ENCODE peak calls at places on chromosomes 11 and 22, in five cellular contexts. D is heart right ventricle, M is B cell, S is foreskin fibroblast, A is pancreas. Y is an unnamed sample.

GRCh38 chr11:24163146-24163545 is 333.7 kb upstream of the LUZP2 start:
- DNase-seq in M (no peak), A (no peak), S (no peak), D (no peak), Y (no peak)

GRCh38 chr11:128731041-128731663 is 37.3 kb downstream of the FLI1 start:
- DNase-seq in A (no peak), D (no peak), S (no peak), M (peak; percentile 62), Y (no peak)

GRCh38 chr22:37334461-37334858 is 52.2 kb downstream of the CYTH4 start:
- DNase-seq in D (no peak), A (no peak), S (no peak), M (no peak), Y (no peak)

GRCh38 chr22:46068176-46068907 is 82.0 kb upstream of the PPARA start:
- DNase-seq in S (no peak), M (no peak), A (no peak), D (no peak), Y (no peak)

GRCh38 chr11:74592441-74593362 is at the start of gene POLD3:
- DNase-seq in A (peak; percentile 95), M (peak; percentile 95), D (peak; percentile 96), S (peak; percentile 95), Y (peak; percentile 85)

GRCh38 chr22:22380098-22381030 is 128.2 kb downstream of the ZNF280B start:
- DNase-seq in S (no peak), A (no peak), M (peak; percentile 84), D (no peak), Y (peak; percentile 32)

GRCh38 chr22:22060200-22061084 is 77.9 kb upstream of the TOP3B start:
- DNase-seq in S (peak; percentile 26), D (peak; percentile 27), A (peak; percentile 28), M (peak; percentile 73), Y (peak; percentile 87)

GRCh38 chr11:82864268-82864667 is 36.0 kb downstream of the PRCP start:
- DNase-seq in S (peak; percentile 92), A (peak; percentile 34), M (no peak), D (peak; percentile 17), Y (peak; percentile 30)

GRCh38 chr11:109940816-109941215 is 152.4 kb upstream of the ZC3H12C start:
- DNase-seq in M (no peak), S (peak; percentile 71), D (no peak), A (no peak), Y (no peak)

GRCh38 chr11:28858076-28858475 is 749.9 kb downstream of the METTL15 start:
- DNase-seq in D (no peak), M (no peak), S (peak; percentile 43), A (no peak), Y (no peak)

GRCh38 chr11:81756864-81757595 is 976.6 kb downstream of the FAM181B start:
- DNase-seq in D (no peak), M (no peak), S (no peak), A (no peak), Y (no peak)

GRCh38 chr22:23787600-23787896 is 782 bp downstream of the SMARCB1 start:
- DNase-seq in A (no peak), M (no peak), S (no peak), D (no peak), Y (no peak)

GRCh38 chr11:106012744-106013143 is 9.3 kb downstream of the MSANTD4 start:
- DNase-seq in A (no peak), M (no peak), S (peak; percentile 64), D (peak; percentile 29), Y (no peak)

GRCh38 chr22:21650280-21650679 is 8.2 kb downstream of the SDF2L1 start:
- DNase-seq in D (no peak), M (no peak), S (no peak), A (no peak), Y (no peak)

GRCh38 chr11:75313457-75314272 is 37.8 kb downstream of the ARRB1 start:
- DNase-seq in D (peak; percentile 72), A (no peak), M (no peak), S (peak; percentile 75), Y (no peak)

GRCh38 chr11:71962428-71963038 is 33.7 kb downstream of the RNF121 start:
- DNase-seq in M (no peak), S (peak; percentile 40), D (no peak), A (no peak), Y (peak; percentile 42)

GRCh38 chr11:107860688-107861087 is 2.1 kb upstream of the SLC35F2 start:
- DNase-seq in S (no peak), M (no peak), A (no peak), D (no peak), Y (no peak)

GRCh38 chr11:87301785-87302540 is 264.2 kb downstream of the TMEM135 start:
- DNase-seq in S (no peak), A (no peak), D (no peak), M (no peak), Y (no peak)

GRCh38 chr11:119888119-119888518 is 159.1 kb upstream of the NECTIN1 start:
- DNase-seq in M (no peak), D (no peak), A (no peak), S (no peak), Y (no peak)

DNA sequence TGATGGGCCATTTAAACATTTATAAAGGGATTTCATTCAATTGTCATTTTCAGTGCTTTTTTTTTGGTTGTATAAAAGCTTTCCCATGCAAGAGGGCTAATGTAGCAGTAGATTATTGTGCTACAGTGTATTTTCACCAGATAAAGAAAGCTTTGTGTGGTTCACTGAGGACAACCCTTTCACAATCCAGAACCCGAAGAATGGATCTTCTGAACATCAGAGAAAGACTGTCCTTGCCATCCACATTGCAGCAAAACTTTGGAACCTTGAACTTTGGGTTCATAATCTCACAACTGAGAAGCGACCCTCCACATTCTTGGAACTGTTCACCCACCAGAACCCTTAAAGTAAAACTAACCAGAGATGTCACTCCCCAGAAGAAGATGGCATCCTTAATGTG is 9.3 kb downstream of the APOBEC3H start:
- DNase-seq in S (no peak), D (no peak), A (no peak), M (no peak), Y (no peak)
- TF ChIP-seq CTCF in S (no peak), D (no peak), A (no peak), M (no peak), Y (no peak)

DNA sequence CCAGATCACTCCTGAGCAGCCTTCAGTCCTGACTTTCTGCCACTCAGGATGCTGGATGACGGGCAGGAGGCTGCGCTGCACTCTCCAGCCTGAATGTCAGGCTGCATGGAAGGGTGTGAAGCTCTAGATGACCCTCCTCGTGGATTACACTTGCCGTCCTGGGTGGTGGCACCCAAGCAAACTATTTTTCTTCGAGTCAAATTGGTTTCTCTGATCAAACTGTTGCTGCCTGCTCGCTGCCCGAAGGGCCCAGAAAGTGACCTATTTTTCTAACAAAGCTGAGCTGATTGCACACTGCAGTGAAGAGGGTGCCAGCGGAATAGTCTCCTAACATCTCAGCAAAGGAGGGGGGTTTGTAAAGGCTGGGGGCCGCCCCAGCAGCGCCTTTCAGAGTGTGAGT is 537.9 kb downstream of the BRD1 start:
- DNase-seq in D (no peak), M (no peak), A (no peak), S (no peak), Y (no peak)
- TF ChIP-seq CTCF in D (no peak), M (no peak), A (no peak), S (no peak), Y (no peak)

GRCh38 chr11:85379066-85379465 is 248.1 kb downstream of the DLG2 start:
- DNase-seq in M (no peak), D (no peak), A (no peak), S (no peak), Y (no peak)
- TF ChIP-seq CTCF in M (no peak), D (no peak), A (no peak), S (no peak), Y (no peak)

DNA sequence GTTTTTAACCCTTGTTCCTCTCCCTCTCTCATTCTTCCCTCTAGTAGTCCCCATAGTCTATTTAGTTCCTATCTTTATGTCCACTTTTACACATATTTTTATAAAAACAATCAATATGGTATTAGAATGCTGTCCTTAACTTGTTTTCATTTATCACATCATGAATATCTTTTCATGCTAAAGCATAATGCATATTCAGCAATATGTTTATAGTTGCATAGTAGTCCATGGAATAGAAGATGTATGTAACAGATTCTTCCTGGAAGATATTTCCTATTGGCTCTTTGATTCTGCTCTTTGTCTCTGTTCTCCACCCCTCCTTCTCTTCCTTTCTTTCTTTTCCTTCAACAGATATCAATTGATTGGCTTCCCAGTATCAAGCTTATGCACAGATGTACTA is 1047.1 kb upstream of the TENM4 start:
- DNase-seq in D (no peak), A (no peak), M (no peak), S (no peak), Y (no peak)
- TF ChIP-seq CTCF in D (no peak), A (no peak), M (no peak), S (no peak), Y (no peak)

GRCh38 chr11:35466058-35466457 is 46.7 kb upstream of the SLC1A2 start:
- DNase-seq in D (no peak), A (no peak), M (no peak), S (no peak), Y (no peak)

GRCh38 chr11:35461917-35462316 is 42.6 kb upstream of the SLC1A2 start:
- DNase-seq in A (no peak), D (no peak), S (no peak), M (no peak), Y (no peak)

GRCh38 chr11:35458846-35459245 is 39.5 kb upstream of the SLC1A2 start:
- DNase-seq in D (no peak), S (no peak), M (no peak), A (no peak), Y (no peak)

GRCh38 chr11:35463211-35463810 is 44.0 kb upstream of the SLC1A2 start:
- DNase-seq in M (no peak), S (no peak), A (no peak), D (no peak), Y (no peak)

GRCh38 chr11:35464308-35464707 is 45.0 kb upstream of the SLC1A2 start:
- DNase-seq in S (no peak), D (no peak), M (no peak), A (no peak), Y (no peak)
- TF ChIP-seq CTCF in S (no peak), D (no peak), M (no peak), A (no peak), Y (no peak)

GRCh38 chr11:779955-780532 is 2.8 kb upstream of the GATD1 start:
- DNase-seq in S (no peak), D (no peak), M (no peak), A (no peak), Y (no peak)

GRCh38 chr11:787084-787675 is 2.7 kb downstream of the CEND1 start:
- DNase-seq in A (no peak), M (no peak), S (no peak), D (no peak), Y (no peak)

GRCh38 chr11:782264-783174 is 5.2 kb upstream of the GATD1 start:
- DNase-seq in M (no peak), S (no peak), D (no peak), A (no peak), Y (no peak)

GRCh38 chr11:786235-787083 is 3.4 kb downstream of the CEND1 start:
- DNase-seq in A (no peak), D (no peak), M (no peak), S (no peak), Y (no peak)

DNA sequence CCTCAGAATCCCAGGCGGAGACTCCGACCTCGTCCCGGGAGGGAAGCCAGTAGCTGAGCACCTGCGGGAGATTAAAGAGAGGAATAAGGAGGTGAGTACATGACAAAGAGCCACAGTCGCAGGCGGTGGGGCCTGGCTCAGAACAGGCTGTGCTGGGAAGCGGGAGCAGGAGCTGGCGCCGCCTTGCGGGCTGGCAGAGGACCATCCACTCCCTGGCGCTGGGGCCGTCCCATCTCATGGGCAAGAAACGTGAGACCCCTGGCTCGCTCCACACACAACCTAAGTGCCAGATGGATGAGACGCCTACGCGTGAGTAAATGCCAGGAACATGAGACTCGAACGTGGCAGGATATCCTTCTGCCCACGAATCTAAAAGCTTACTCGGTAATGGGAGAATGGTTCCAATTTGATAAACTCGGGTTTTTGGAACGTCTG is 6.3 kb downstream of the CEND1 start:
- DNase-seq in D (peak; percentile 57), S (peak; percentile 98), M (no peak), A (peak; percentile 81), Y (no peak)
- TF ChIP-seq CTCF in D (peak; percentile 72), S (peak; percentile 88), M (peak; percentile 36), A (peak; percentile 68), Y (no peak)